ENCODE peak calls at places on chromosomes 16 and 17, in eight cellular contexts. One of them, this sample, is unnamed.

GRCh38 chr17:12522743-12523181 is 142.9 kb upstream of the MYOCD start:
- DNase-seq in mammary epithelial cell: no peak
- DNase-seq in A549: peak; percentile 20
- DNase-seq in GM20000: no peak
- DNase-seq in T-cell: no peak
- DNase-seq in activated CD8-positive, alpha-beta T cell treated with anti-CD3 and anti-CD28 coated beads for 36 hours: no peak
- DNase-seq in HEK293T: peak; percentile 35
- DNase-seq in activated CD8-positive, alpha-beta memory T cell treated with anti-CD3 and anti-CD28 coated beads for 1 hour: no peak
- DNase-seq in this sample: no peak

GRCh38 chr17:31550389-31551056 is 159.0 kb downstream of the RAB11FIP4 start:
- DNase-seq in activated CD8-positive, alpha-beta T cell treated with anti-CD3 and anti-CD28 coated beads for 36 hours: no peak
- DNase-seq in HEK293T: no peak
- DNase-seq in mammary epithelial cell: no peak
- DNase-seq in A549: no peak
- DNase-seq in T-cell: no peak
- DNase-seq in activated CD8-positive, alpha-beta memory T cell treated with anti-CD3 and anti-CD28 coated beads for 1 hour: no peak
- DNase-seq in GM20000: no peak
- DNase-seq in this sample: no peak

GRCh38 chr16:73064227-73064995 is 16.5 kb upstream of the ZFHX3 start:
- DNase-seq in T-cell: no peak
- DNase-seq in HEK293T: no peak
- DNase-seq in mammary epithelial cell: peak; percentile 51
- DNase-seq in GM20000: no peak
- DNase-seq in activated CD8-positive, alpha-beta T cell treated with anti-CD3 and anti-CD28 coated beads for 36 hours: no peak
- DNase-seq in A549: no peak
- DNase-seq in activated CD8-positive, alpha-beta memory T cell treated with anti-CD3 and anti-CD28 coated beads for 1 hour: no peak
- DNase-seq in this sample: no peak

GRCh38 chr17:40463122-40463550 is 19.9 kb downstream of the IGFBP4 start:
- DNase-seq in mammary epithelial cell: no peak
- DNase-seq in activated CD8-positive, alpha-beta T cell treated with anti-CD3 and anti-CD28 coated beads for 36 hours: no peak
- DNase-seq in A549: no peak
- DNase-seq in T-cell: no peak
- DNase-seq in activated CD8-positive, alpha-beta memory T cell treated with anti-CD3 and anti-CD28 coated beads for 1 hour: no peak
- DNase-seq in HEK293T: no peak
- DNase-seq in GM20000: no peak
- DNase-seq in this sample: no peak

GRCh38 chr17:7932483-7932891 is 481 bp downstream of the CNTROB start:
- DNase-seq in T-cell: no peak
- DNase-seq in A549: peak; percentile 73
- DNase-seq in HEK293T: peak; percentile 41
- DNase-seq in activated CD8-positive, alpha-beta memory T cell treated with anti-CD3 and anti-CD28 coated beads for 1 hour: no peak
- DNase-seq in GM20000: no peak
- DNase-seq in activated CD8-positive, alpha-beta T cell treated with anti-CD3 and anti-CD28 coated beads for 36 hours: peak; percentile 43
- DNase-seq in mammary epithelial cell: peak; percentile 32
- DNase-seq in this sample: no peak

GRCh38 chr16:85316321-85316919 is 204.1 kb upstream of the CIBAR2 start:
- DNase-seq in T-cell: peak; percentile 31
- DNase-seq in mammary epithelial cell: peak; percentile 32
- DNase-seq in activated CD8-positive, alpha-beta memory T cell treated with anti-CD3 and anti-CD28 coated beads for 1 hour: no peak
- DNase-seq in GM20000: peak; percentile 78
- DNase-seq in activated CD8-positive, alpha-beta T cell treated with anti-CD3 and anti-CD28 coated beads for 36 hours: peak; percentile 60
- DNase-seq in HEK293T: peak; percentile 87
- DNase-seq in A549: peak; percentile 79
- DNase-seq in this sample: no peak

GRCh38 chr17:1110844-1111598 is 68.8 kb downstream of the ABR start:
- DNase-seq in GM20000: no peak
- DNase-seq in mammary epithelial cell: peak; percentile 96
- DNase-seq in activated CD8-positive, alpha-beta memory T cell treated with anti-CD3 and anti-CD28 coated beads for 1 hour: no peak
- DNase-seq in HEK293T: no peak
- DNase-seq in A549: peak; percentile 90
- DNase-seq in activated CD8-positive, alpha-beta T cell treated with anti-CD3 and anti-CD28 coated beads for 36 hours: peak; percentile 58
- DNase-seq in T-cell: no peak
- DNase-seq in this sample: no peak

GRCh38 chr16:57472665-57473060 is 10.2 kb downstream of the POLR2C start:
- DNase-seq in HEK293T: no peak
- DNase-seq in activated CD8-positive, alpha-beta memory T cell treated with anti-CD3 and anti-CD28 coated beads for 1 hour: no peak
- DNase-seq in activated CD8-positive, alpha-beta T cell treated with anti-CD3 and anti-CD28 coated beads for 36 hours: no peak
- DNase-seq in mammary epithelial cell: no peak
- DNase-seq in A549: no peak
- DNase-seq in T-cell: no peak
- DNase-seq in GM20000: no peak
- DNase-seq in this sample: no peak

GRCh38 chr16:3999890-4000325 is 116.3 kb downstream of the ADCY9 start:
- DNase-seq in A549: no peak
- DNase-seq in activated CD8-positive, alpha-beta memory T cell treated with anti-CD3 and anti-CD28 coated beads for 1 hour: no peak
- DNase-seq in T-cell: no peak
- DNase-seq in mammary epithelial cell: no peak
- DNase-seq in GM20000: no peak
- DNase-seq in activated CD8-positive, alpha-beta T cell treated with anti-CD3 and anti-CD28 coated beads for 36 hours: no peak
- DNase-seq in HEK293T: no peak
- DNase-seq in this sample: no peak

GRCh38 chr16:85137323-85138072 is 25.2 kb upstream of the CIBAR2 start:
- DNase-seq in activated CD8-positive, alpha-beta memory T cell treated with anti-CD3 and anti-CD28 coated beads for 1 hour: no peak
- DNase-seq in GM20000: no peak
- DNase-seq in A549: no peak
- DNase-seq in HEK293T: no peak
- DNase-seq in activated CD8-positive, alpha-beta T cell treated with anti-CD3 and anti-CD28 coated beads for 36 hours: no peak
- DNase-seq in T-cell: no peak
- DNase-seq in mammary epithelial cell: no peak
- DNase-seq in this sample: no peak

GRCh38 chr16:52586159-52586558 is 39.2 kb upstream of the TOX3 start:
- DNase-seq in activated CD8-positive, alpha-beta T cell treated with anti-CD3 and anti-CD28 coated beads for 36 hours: no peak
- DNase-seq in mammary epithelial cell: no peak
- DNase-seq in activated CD8-positive, alpha-beta memory T cell treated with anti-CD3 and anti-CD28 coated beads for 1 hour: no peak
- DNase-seq in A549: no peak
- DNase-seq in GM20000: no peak
- DNase-seq in HEK293T: no peak
- DNase-seq in T-cell: no peak
- DNase-seq in this sample: no peak

GRCh38 chr17:45648642-45649041 is 135.5 kb upstream of the CRHR1 start:
- DNase-seq in activated CD8-positive, alpha-beta memory T cell treated with anti-CD3 and anti-CD28 coated beads for 1 hour: no peak
- DNase-seq in activated CD8-positive, alpha-beta T cell treated with anti-CD3 and anti-CD28 coated beads for 36 hours: peak; percentile 19
- DNase-seq in GM20000: no peak
- DNase-seq in mammary epithelial cell: no peak
- DNase-seq in A549: no peak
- DNase-seq in T-cell: no peak
- DNase-seq in HEK293T: peak; percentile 42
- DNase-seq in this sample: no peak

GRCh38 chr17:7557825-7558543 is 566 bp upstream of the TNFSF13 start:
- DNase-seq in A549: no peak
- DNase-seq in GM20000: peak; percentile 72
- DNase-seq in mammary epithelial cell: peak; percentile 37
- DNase-seq in activated CD8-positive, alpha-beta memory T cell treated with anti-CD3 and anti-CD28 coated beads for 1 hour: no peak
- DNase-seq in HEK293T: no peak
- DNase-seq in T-cell: no peak
- DNase-seq in activated CD8-positive, alpha-beta T cell treated with anti-CD3 and anti-CD28 coated beads for 36 hours: peak; percentile 40
- DNase-seq in this sample: no peak

GRCh38 chr17:72715906-72716572 is 376.4 kb downstream of the SLC39A11 start:
- DNase-seq in activated CD8-positive, alpha-beta memory T cell treated with anti-CD3 and anti-CD28 coated beads for 1 hour: no peak
- DNase-seq in A549: peak; percentile 93
- DNase-seq in HEK293T: no peak
- DNase-seq in GM20000: no peak
- DNase-seq in T-cell: no peak
- DNase-seq in activated CD8-positive, alpha-beta T cell treated with anti-CD3 and anti-CD28 coated beads for 36 hours: no peak
- DNase-seq in mammary epithelial cell: peak; percentile 96
- DNase-seq in this sample: no peak

GRCh38 chr17:412211-413015 is 59.8 kb upstream of the RPH3AL start:
- DNase-seq in T-cell: peak; percentile 73
- DNase-seq in A549: peak; percentile 63
- DNase-seq in HEK293T: peak; percentile 43
- DNase-seq in mammary epithelial cell: peak; percentile 34
- DNase-seq in activated CD8-positive, alpha-beta memory T cell treated with anti-CD3 and anti-CD28 coated beads for 1 hour: peak; percentile 28
- DNase-seq in activated CD8-positive, alpha-beta T cell treated with anti-CD3 and anti-CD28 coated beads for 36 hours: peak; percentile 79
- DNase-seq in GM20000: peak; percentile 53
- DNase-seq in this sample: peak; percentile 52

GRCh38 chr16:89293276-89294143 is 76.0 kb downstream of the ZNF778 start:
- DNase-seq in GM20000: no peak
- DNase-seq in HEK293T: no peak
- DNase-seq in activated CD8-positive, alpha-beta T cell treated with anti-CD3 and anti-CD28 coated beads for 36 hours: no peak
- DNase-seq in activated CD8-positive, alpha-beta memory T cell treated with anti-CD3 and anti-CD28 coated beads for 1 hour: no peak
- DNase-seq in mammary epithelial cell: no peak
- DNase-seq in A549: no peak
- DNase-seq in T-cell: no peak
- DNase-seq in this sample: no peak

GRCh38 chr17:60401819-60402218 is 9.9 kb upstream of the USP32 start:
- DNase-seq in activated CD8-positive, alpha-beta memory T cell treated with anti-CD3 and anti-CD28 coated beads for 1 hour: no peak
- DNase-seq in mammary epithelial cell: no peak
- DNase-seq in T-cell: no peak
- DNase-seq in activated CD8-positive, alpha-beta T cell treated with anti-CD3 and anti-CD28 coated beads for 36 hours: no peak
- DNase-seq in GM20000: no peak
- DNase-seq in A549: no peak
- DNase-seq in HEK293T: no peak
- DNase-seq in this sample: no peak

GRCh38 chr16:90057738-90058173 is 19.4 kb downstream of the PRDM7 start:
- DNase-seq in A549: no peak
- DNase-seq in GM20000: peak; percentile 40
- DNase-seq in activated CD8-positive, alpha-beta T cell treated with anti-CD3 and anti-CD28 coated beads for 36 hours: peak; percentile 63
- DNase-seq in HEK293T: no peak
- DNase-seq in T-cell: no peak
- DNase-seq in mammary epithelial cell: peak; percentile 15
- DNase-seq in activated CD8-positive, alpha-beta memory T cell treated with anti-CD3 and anti-CD28 coated beads for 1 hour: no peak
- DNase-seq in this sample: no peak

GRCh38 chr16:52068447-52069074 is 478.4 kb downstream of the TOX3 start:
- DNase-seq in mammary epithelial cell: peak; percentile 10
- DNase-seq in T-cell: no peak
- DNase-seq in GM20000: no peak
- DNase-seq in HEK293T: peak; percentile 14
- DNase-seq in activated CD8-positive, alpha-beta T cell treated with anti-CD3 and anti-CD28 coated beads for 36 hours: no peak
- DNase-seq in A549: no peak
- DNase-seq in activated CD8-positive, alpha-beta memory T cell treated with anti-CD3 and anti-CD28 coated beads for 1 hour: no peak
- DNase-seq in this sample: no peak

GRCh38 chr16:60041671-60042070 is 1307.6 kb upstream of the GOT2 start:
- DNase-seq in GM20000: no peak
- DNase-seq in activated CD8-positive, alpha-beta T cell treated with anti-CD3 and anti-CD28 coated beads for 36 hours: no peak
- DNase-seq in T-cell: no peak
- DNase-seq in HEK293T: no peak
- DNase-seq in mammary epithelial cell: peak; percentile 8
- DNase-seq in activated CD8-positive, alpha-beta memory T cell treated with anti-CD3 and anti-CD28 coated beads for 1 hour: no peak
- DNase-seq in A549: no peak
- DNase-seq in this sample: no peak

GRCh38 chr17:9274119-9274445 is 252.8 kb downstream of the NTN1 start:
- DNase-seq in GM20000: no peak
- DNase-seq in T-cell: no peak
- DNase-seq in activated CD8-positive, alpha-beta memory T cell treated with anti-CD3 and anti-CD28 coated beads for 1 hour: no peak
- DNase-seq in activated CD8-positive, alpha-beta T cell treated with anti-CD3 and anti-CD28 coated beads for 36 hours: peak; percentile 77
- DNase-seq in A549: no peak
- DNase-seq in HEK293T: no peak
- DNase-seq in mammary epithelial cell: no peak
- DNase-seq in this sample: no peak

GRCh38 chr17:4301066-4301465 is 37.3 kb upstream of the ANKFY1 start:
- DNase-seq in A549: no peak
- DNase-seq in activated CD8-positive, alpha-beta memory T cell treated with anti-CD3 and anti-CD28 coated beads for 1 hour: no peak
- DNase-seq in mammary epithelial cell: no peak
- DNase-seq in HEK293T: no peak
- DNase-seq in activated CD8-positive, alpha-beta T cell treated with anti-CD3 and anti-CD28 coated beads for 36 hours: no peak
- DNase-seq in T-cell: no peak
- DNase-seq in GM20000: no peak
- DNase-seq in this sample: no peak

This sample was measured in activated effector memory CD4-positive, alpha-beta T cell treated with Interleukin-2 at 50 U/mL for 16 hours.